ENCODE peak calls at places on chromosomes 5 and 9, in five cellular contexts. C is transverse colon, O is SJSA1, E is cardiac fibroblast, M is tibial nerve. X is an unnamed sample.

GRCh38 chr5:54514269-54514668 is 3.3 kb upstream of the SNX18 start:
- DNase-seq in O (peak), E (no peak), C (no peak), M (no peak), X (no peak)

GRCh38 chr5:73296772-73297171 is 123.8 kb downstream of the TMEM174 start:
- DNase-seq in M (no peak), C (no peak), E (peak), O (peak), X (no peak)

GRCh38 chr5:56910123-56910951 is 941 bp downstream of the SETD9 start:
- DNase-seq in C (peak), E (no peak), M (peak), O (peak), X (no peak)

GRCh38 chr5:158155811-158156495 is 297.0 kb upstream of the CLINT1 start:
- DNase-seq in O (no peak), C (no peak), E (no peak), M (no peak), X (no peak)

GRCh38 chr5:170293273-170293672 is 4.3 kb downstream of the LCP2 start:
- DNase-seq in M (no peak), O (no peak), C (peak), E (no peak), X (no peak)

GRCh38 chr9:4678679-4679267 is 596 bp upstream of the CDC37L1 start:
- DNase-seq in O (no peak), M (no peak), C (no peak), E (peak), X (no peak)

GRCh38 chr5:38650540-38651275 is 94.3 kb upstream of the LIFR start:
- DNase-seq in C (no peak), O (no peak), E (peak), M (no peak), X (peak)

GRCh38 chr5:1118231-1118698 is 6.4 kb upstream of the SLC12A7 start:
- DNase-seq in E (no peak), C (no peak), O (no peak), M (no peak), X (peak)

GRCh38 chr5:115816226-115817042 is at the start of gene CDO1:
- DNase-seq in O (peak), E (peak), M (peak), C (peak), X (no peak)

GRCh38 chr9:134258828-134259546 is 67.3 kb upstream of the RXRA start:
- DNase-seq in C (no peak), E (no peak), M (no peak), O (no peak), X (no peak)

GRCh38 chr5:73496984-73497457 is 1.2 kb upstream of the BTF3 start:
- DNase-seq in E (peak), M (no peak), C (no peak), O (no peak), X (peak)

GRCh38 chr5:172451771-172452197 is 2.5 kb downstream of the SH3PXD2B start:
- DNase-seq in M (peak), E (peak), C (peak), O (peak), X (no peak)

GRCh38 chr5:369151-369939 is 47.8 kb downstream of the AHRR start:
- DNase-seq in C (peak), O (peak), M (peak), E (peak), X (no peak)

GRCh38 chr5:125485003-125485641 is 738.7 kb upstream of the ZNF608 start:
- DNase-seq in E (peak), O (peak), C (peak), M (peak), X (peak)

GRCh38 chr5:173933901-173934300 is 45.8 kb downstream of the CPEB4 start:
- DNase-seq in M (no peak), O (no peak), C (no peak), E (no peak), X (no peak)

GRCh38 chr5:86461169-86461956 is 156.4 kb upstream of the COX7C start:
- DNase-seq in C (no peak), M (no peak), E (peak), O (no peak), X (no peak)

GRCh38 chr5:86881493-86882090 is 263.9 kb downstream of the COX7C start:
- DNase-seq in E (no peak), O (no peak), M (no peak), C (no peak), X (no peak)

GRCh38 chr5:16970260-16970659 is 34.2 kb upstream of the MYO10 start:
- DNase-seq in O (no peak), M (no peak), E (no peak), C (no peak), X (no peak)

GRCh38 chr5:137627730-137628129 is 108.2 kb downstream of the KLHL3 start:
- DNase-seq in E (no peak), O (peak), C (no peak), M (no peak), X (no peak)

GRCh38 chr5:160347453-160347852 is 23.0 kb downstream of the C1QTNF2 start:
- DNase-seq in O (no peak), C (no peak), E (no peak), M (no peak), X (no peak)

GRCh38 chr9:133126697-133127339 is 5.8 kb upstream of the RALGDS start:
- DNase-seq in O (no peak), M (no peak), E (peak), C (peak), X (no peak)

GRCh38 chr5:130045334-130045733 is 141.1 kb downstream of the CHSY3 start:
- DNase-seq in C (no peak), O (no peak), E (peak), M (no peak), X (no peak)

GRCh38 chr5:31860726-31861432 is 221.9 kb downstream of the PDZD2 start:
- DNase-seq in C (no peak), M (no peak), O (no peak), E (no peak), X (no peak)

GRCh38 chr5:170025853-170026252 is 45.6 kb upstream of the INSYN2B start:
- DNase-seq in E (no peak), O (no peak), C (no peak), M (no peak), X (no peak)

GRCh38 chr9:27154923-27155322 is 45.9 kb downstream of the TEK start:
- DNase-seq in E (peak), C (no peak), O (peak), M (peak), X (peak)

GRCh38 chr9:133323211-133323610 is 12.8 kb downstream of the SURF6 start:
- DNase-seq in M (no peak), C (no peak), E (no peak), O (no peak), X (no peak)

GRCh38 chr9:103533318-103533717 is 538.2 kb downstream of the CYLC2 start:
- DNase-seq in C (no peak), M (no peak), E (no peak), O (no peak), X (no peak)

GRCh38 chr9:136352682-136353081 is 10.9 kb downstream of the DNLZ start:
- DNase-seq in E (no peak), O (no peak), C (no peak), M (no peak), X (no peak)

GRCh38 chr9:91395553-91396470 is 27.8 kb downstream of the NFIL3 start:
- DNase-seq in M (no peak), E (peak), O (no peak), C (no peak), X (peak)

GRCh38 chr5:68545636-68546325 is 330.2 kb downstream of the PIK3R1 start:
- DNase-seq in O (no peak), C (no peak), M (no peak), E (no peak), X (no peak)

GRCh38 chr9:76180541-76180940 is 213.7 kb downstream of the RFK start:
- DNase-seq in C (no peak), M (no peak), E (no peak), O (no peak), X (no peak)

GRCh38 chr5:1702318-1702717 is 97.3 kb downstream of the MRPL36 start:
- DNase-seq in C (no peak), O (no peak), M (no peak), E (no peak), X (no peak)

GRCh38 chr5:172559004-172559932 is 81.8 kb upstream of the NEURL1B start:
- DNase-seq in M (peak), E (peak), O (peak), C (peak), X (peak)

GRCh38 chr5:16889972-16890519 is 46.0 kb downstream of the MYO10 start:
- DNase-seq in O (no peak), C (no peak), E (peak), M (no peak), X (no peak)

GRCh38 chr5:149201121-149201637 is 59.9 kb downstream of the ABLIM3 start:
- DNase-seq in O (no peak), M (no peak), E (no peak), C (no peak), X (no peak)

GRCh38 chr5:98631311-98632054 is 142.0 kb upstream of the RGMB start:
- DNase-seq in O (no peak), C (no peak), E (peak), M (no peak), X (peak)

GRCh38 chr5:151345187-151345807 is 2.1 kb downstream of the SLC36A2 start:
- DNase-seq in O (no peak), E (no peak), M (no peak), C (no peak), X (no peak)
- H3K4me3 ChIP-seq in O (no peak), E (no peak), M (peak), C (no peak), X (no peak)

GRCh38 chr5:124102491-124102890 is 590.5 kb downstream of the CSNK1G3 start:
- DNase-seq in O (no peak), E (peak), C (no peak), M (no peak), X (peak)
- H3K4me3 ChIP-seq in O (no peak), E (no peak), C (no peak), M (no peak), X (no peak)

GRCh38 chr9:129352157-129352870 is 174.3 kb upstream of the IER5L start:
- DNase-seq in O (no peak), C (no peak), E (no peak), M (peak), X (no peak)
- H3K4me3 ChIP-seq in O (peak), C (peak), E (peak), M (peak), X (peak)

DNA sequence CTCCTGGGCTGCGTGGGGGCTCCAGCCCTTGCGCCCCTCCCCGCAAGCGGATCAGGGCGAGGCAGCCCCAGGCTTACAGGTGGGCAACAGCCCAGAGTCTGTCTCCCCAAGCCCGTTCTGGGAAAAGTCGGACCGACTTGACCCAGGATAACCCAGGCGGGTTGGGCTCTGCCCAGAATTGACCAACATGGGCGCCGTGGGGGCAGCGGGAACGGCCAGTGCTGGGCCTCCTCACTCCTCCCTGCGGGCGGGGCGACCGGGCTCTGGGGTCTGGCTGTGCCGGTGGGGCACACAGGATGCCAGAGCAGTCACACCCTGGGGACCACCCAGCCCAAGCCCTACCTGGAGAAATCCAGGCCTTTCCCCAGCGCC is 15.3 kb upstream of the SYNPO start:
- DNase-seq in M (no peak), O (no peak), E (no peak), C (no peak), X (no peak)
- H3K4me3 ChIP-seq in M (peak), O (peak), E (peak), C (peak), X (peak)

GRCh38 chr9:123864291-123864690 is 65.6 kb downstream of the DENND1A start:
- DNase-seq in E (no peak), O (no peak), C (no peak), M (no peak), X (no peak)

GRCh38 chr9:123865226-123865625 is 64.7 kb downstream of the DENND1A start:
- DNase-seq in C (no peak), O (no peak), E (no peak), M (no peak), X (no peak)

GRCh38 chr9:123861086-123861707 is 68.7 kb downstream of the DENND1A start:
- DNase-seq in O (no peak), C (no peak), E (no peak), M (no peak), X (no peak)

GRCh38 chr9:123863164-123863855 is 66.6 kb downstream of the DENND1A start:
- DNase-seq in E (peak), O (no peak), M (peak), C (no peak), X (no peak)

GRCh38 chr9:123860603-123861002 is 69.3 kb downstream of the DENND1A start:
- DNase-seq in E (no peak), O (no peak), C (no peak), M (no peak), X (no peak)
- H3K4me3 ChIP-seq in E (no peak), O (no peak), C (no peak), M (no peak), X (no peak)

DNA sequence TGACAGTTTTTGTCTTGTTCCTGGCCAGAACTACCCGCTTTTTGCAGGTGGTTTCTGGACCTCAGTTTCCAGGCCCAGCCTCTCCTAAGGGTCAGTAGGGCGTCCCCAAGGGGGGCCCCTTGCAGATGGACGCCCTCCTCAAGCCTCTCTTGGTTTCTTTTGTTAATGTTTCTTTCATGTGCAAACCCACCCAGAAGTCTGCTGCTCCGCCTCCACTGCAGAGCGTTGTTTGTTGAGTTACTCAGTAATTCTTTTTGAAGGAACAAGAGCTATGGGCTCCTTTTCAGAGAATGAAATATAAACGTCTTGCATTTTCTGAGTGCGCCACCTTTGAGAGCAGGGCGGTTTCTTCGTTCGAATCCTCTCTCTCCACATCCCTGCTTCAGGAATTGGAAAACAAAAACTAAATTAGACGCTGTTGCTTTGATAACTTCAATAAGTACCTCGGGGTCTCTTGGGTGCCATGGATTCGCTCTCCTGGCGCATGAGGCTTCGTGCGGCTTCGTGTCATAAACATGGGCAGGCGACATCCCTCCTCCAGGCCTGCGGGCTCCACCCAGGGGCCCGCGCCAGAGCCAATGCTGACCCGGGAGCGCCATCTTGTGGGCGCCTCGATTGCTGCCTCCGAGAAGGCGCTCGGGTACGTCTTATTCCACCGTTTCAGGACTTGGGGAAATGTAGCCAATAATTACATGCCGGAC is 38.3 kb upstream of the CKMT2 start:
- DNase-seq in C (peak), E (peak), O (peak), M (peak), X (peak)
- H3K4me3 ChIP-seq in C (no peak), E (no peak), O (no peak), M (peak), X (no peak)

GRCh38 chr9:119436261-119436660 is 67.0 kb upstream of the BRINP1 start:
- DNase-seq in E (no peak), M (no peak), O (no peak), C (no peak), X (no peak)

GRCh38 chr9:119443179-119443578 is 73.9 kb upstream of the BRINP1 start:
- DNase-seq in C (no peak), E (no peak), M (no peak), O (no peak), X (no peak)

GRCh38 chr9:119441832-119442231 is 72.6 kb upstream of the BRINP1 start:
- DNase-seq in C (no peak), O (no peak), M (no peak), E (no peak), X (no peak)

DNA sequence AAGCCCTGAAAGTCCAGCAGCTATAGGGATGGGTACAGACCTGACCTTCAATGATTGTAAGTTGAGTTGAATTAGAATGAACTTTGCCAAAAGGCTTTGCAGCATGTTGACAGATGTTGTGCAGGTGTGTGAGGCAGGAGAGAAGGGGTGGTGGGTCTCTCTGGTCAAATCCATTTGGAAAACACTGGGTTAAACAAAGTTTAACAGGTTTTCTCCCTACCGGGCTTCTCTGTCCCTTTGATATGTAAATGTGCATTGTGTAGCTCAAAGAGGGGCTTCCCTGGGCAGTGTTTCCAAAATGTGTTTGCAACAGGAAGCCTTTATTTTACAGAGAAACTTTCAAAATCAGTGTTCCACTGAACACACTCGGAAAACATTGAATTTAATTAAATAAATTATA is 72.1 kb upstream of the BRINP1 start:
- DNase-seq in E (no peak), O (no peak), M (no peak), C (no peak), X (no peak)
- H3K4me3 ChIP-seq in E (no peak), O (no peak), M (no peak), C (no peak), X (no peak)

DNA sequence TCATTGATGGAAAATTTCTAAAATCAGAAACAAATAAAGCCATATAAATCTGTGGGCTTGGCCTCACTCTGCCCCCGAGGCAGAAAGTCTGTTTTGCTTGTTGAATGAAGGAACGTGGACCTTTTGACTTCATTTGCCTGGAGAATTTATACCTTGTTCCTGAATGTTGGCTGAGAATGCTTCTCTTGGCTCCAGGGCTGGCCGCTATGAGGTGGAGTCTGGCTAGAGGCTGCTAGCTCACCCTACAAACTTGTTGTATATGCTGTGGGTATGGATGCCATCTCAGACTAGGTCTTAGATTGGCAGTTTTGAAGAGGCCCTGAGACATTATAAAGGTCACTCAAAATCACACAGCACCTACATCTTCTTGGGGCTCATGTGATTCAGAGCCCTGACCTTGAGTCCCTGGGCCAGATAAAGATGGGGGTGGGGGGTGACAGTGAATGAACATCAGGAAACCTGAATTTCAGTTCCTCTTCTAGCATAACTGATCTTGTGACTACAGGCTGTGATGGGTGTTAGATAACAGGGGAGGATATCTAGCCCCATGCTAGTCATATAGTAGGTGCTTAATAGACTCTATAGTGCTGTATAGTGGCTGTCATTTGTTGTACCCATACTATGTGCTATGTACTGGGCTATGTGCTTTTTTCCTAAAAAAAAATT is 2.8 kb downstream of the GM2A start:
- DNase-seq in E (no peak), M (no peak), O (no peak), C (peak), X (no peak)
- H3K4me3 ChIP-seq in E (no peak), M (no peak), O (no peak), C (no peak), X (no peak)

DNA sequence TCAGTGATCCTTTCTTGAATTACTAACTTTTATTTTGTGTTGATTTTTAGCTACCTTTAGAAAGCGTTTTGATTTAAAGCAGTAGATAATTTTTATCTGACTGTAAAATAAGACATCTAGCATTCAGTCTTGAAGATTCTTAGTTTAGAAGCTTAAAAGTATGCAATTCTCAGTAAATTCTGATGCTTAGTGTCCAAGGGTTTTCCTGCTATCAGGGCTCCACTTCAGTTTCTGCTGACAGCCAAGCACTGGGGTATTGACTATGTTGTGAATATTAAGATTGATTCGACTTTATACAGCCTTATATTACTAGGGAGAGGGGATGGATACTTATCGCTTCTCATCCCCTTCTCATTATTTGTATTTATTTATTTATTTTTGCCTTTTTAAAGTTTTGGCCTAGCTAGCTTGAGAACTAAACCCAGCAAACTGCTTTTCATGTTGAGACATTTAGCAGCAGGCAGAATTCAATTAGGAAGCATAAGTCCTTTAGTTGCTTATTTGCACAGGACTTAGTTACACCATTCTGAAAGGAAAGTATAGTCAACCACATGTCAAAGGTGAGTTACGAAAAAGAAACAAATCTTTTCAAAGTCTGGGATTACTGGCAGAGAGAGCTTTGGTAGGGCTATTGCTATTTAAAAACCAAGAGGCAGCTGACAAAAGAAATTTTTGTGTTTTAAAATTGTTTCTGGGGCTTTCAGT is 2.9 kb downstream of the PBX3 start:
- DNase-seq in O (no peak), M (no peak), C (no peak), E (peak), X (no peak)
- H3K4me3 ChIP-seq in O (no peak), M (no peak), C (peak), E (no peak), X (peak)

X was measured in HFF-Myc.